ENCODE peak calls at places on chromosomes 7 and 10, in four cellular contexts. Z is BE2C, U is neural progenitor cell, O is endothelial cell. K is an unnamed sample.

GRCh38 chr7:121062684-121063279 is 74.3 kb downstream of the CPED1 start:
- DNase-seq in Z (no peak), U (no peak), O (no peak), K (no peak)

GRCh38 chr7:154431045-154431444 is 378.8 kb downstream of the DPP6 start:
- DNase-seq in Z (no peak), U (peak; percentile 5), O (no peak), K (no peak)

GRCh38 chr10:75428434-75429158 is 2.8 kb upstream of the LRMDA start:
- DNase-seq in Z (no peak), U (no peak), O (no peak), K (no peak)

GRCh38 chr10:121309164-121309563 is 289.1 kb downstream of the FGFR2 start:
- DNase-seq in Z (no peak), U (no peak), O (no peak), K (no peak)

GRCh38 chr10:123150229-123150985 is 2.5 kb downstream of the HMX2 start:
- DNase-seq in Z (no peak), U (peak; percentile 83), O (no peak), K (no peak)

GRCh38 chr7:27152816-27153486 is 568 bp upstream of the HOXA3 start:
- DNase-seq in Z (peak; percentile 3), U (no peak), O (no peak), K (no peak)

GRCh38 chr10:31064334-31064733 is 32.7 kb upstream of the ZNF438 start:
- DNase-seq in Z (peak; percentile 13), U (no peak), O (no peak), K (no peak)

GRCh38 chr10:24346877-24347505 is 138.1 kb downstream of the KIAA1217 start:
- DNase-seq in Z (no peak), U (no peak), O (no peak), K (no peak)

GRCh38 chr7:101554584-101555268 is 74.4 kb downstream of the MYL10 start:
- DNase-seq in Z (no peak), U (no peak), O (no peak), K (no peak)

GRCh38 chr10:93333278-93333978 is 148.7 kb downstream of the MYOF start:
- DNase-seq in Z (no peak), U (peak; percentile 69), O (no peak), K (no peak)

GRCh38 chr10:22626784-22627183 is 87.6 kb downstream of the PIP4K2A start:
- DNase-seq in Z (no peak), U (no peak), O (no peak), K (no peak)

GRCh38 chr7:113710310-113711106 is 208.3 kb downstream of the PPP1R3A start:
- DNase-seq in Z (peak; percentile 52), U (peak; percentile 83), O (peak; percentile 75), K (peak; percentile 59)

GRCh38 chr7:132424821-132425739 is 151.2 kb downstream of the PLXNA4 start:
- DNase-seq in Z (no peak), U (no peak), O (no peak), K (peak; percentile 13)

GRCh38 chr10:132808568-132809236 is 22.8 kb upstream of the NKX6-2 start:
- DNase-seq in Z (no peak), U (no peak), O (no peak), K (no peak)

GRCh38 chr10:32985781-32986350 is 27.8 kb upstream of the ITGB1 start:
- DNase-seq in Z (no peak), U (no peak), O (no peak), K (no peak)

GRCh38 chr10:110471566-110472139 is 26.1 kb upstream of the DUSP5 start:
- DNase-seq in Z (no peak), U (no peak), O (no peak), K (no peak)

GRCh38 chr10:115222039-115222438 is 128.9 kb downstream of the ATRNL1 start:
- DNase-seq in Z (no peak), U (no peak), O (no peak), K (no peak)

GRCh38 chr10:77087406-77087805 is 550.2 kb downstream of the KCNMA1 start:
- DNase-seq in Z (peak; percentile 50), U (no peak), O (no peak), K (no peak)

GRCh38 chr7:95899919-95900513 is 127.7 kb downstream of the DYNC1I1 start:
- DNase-seq in Z (peak; percentile 50), U (peak; percentile 48), O (peak; percentile 25), K (peak; percentile 10)

GRCh38 chr10:88565072-88565471 is 18.0 kb downstream of the RNLS start:
- DNase-seq in Z (no peak), U (no peak), O (no peak), K (no peak)

GRCh38 chr7:52540041-52540440 is 495.4 kb upstream of the POM121L12 start:
- DNase-seq in Z (peak; percentile 17), U (no peak), O (no peak), K (no peak)

GRCh38 chr10:51700228-51700835 is 937 bp upstream of the CSTF2T start:
- DNase-seq in Z (no peak), U (peak; percentile 19), O (peak; percentile 15), K (no peak)

GRCh38 chr10:69881202-69881601 is 79.5 kb downstream of the COL13A1 start:
- DNase-seq in Z (no peak), U (no peak), O (no peak), K (no peak)

GRCh38 chr10:69883680-69884375 is 82.1 kb downstream of the COL13A1 start:
- DNase-seq in Z (no peak), U (no peak), O (no peak), K (no peak)

GRCh38 chr10:69884686-69885085 is 83.0 kb downstream of the COL13A1 start:
- DNase-seq in Z (no peak), U (no peak), O (no peak), K (no peak)

GRCh38 chr10:69885379-69886156 is 83.9 kb downstream of the COL13A1 start:
- DNase-seq in Z (no peak), U (no peak), O (no peak), K (no peak)

GRCh38 chr10:69883256-69883655 is 81.5 kb downstream of the COL13A1 start:
- DNase-seq in Z (no peak), U (no peak), O (no peak), K (no peak)
- TF ChIP-seq CTCF in Z (peak; percentile 31), U (peak; percentile 25), O (no peak), K (no peak)

GRCh38 chr7:50142421-50143113 is 49.5 kb upstream of the ZPBP start:
- DNase-seq in Z (no peak), U (peak; percentile 39), O (no peak), K (peak; percentile 12)
- TF ChIP-seq CTCF in Z (peak; percentile 72), U (peak; percentile 77), O (peak; percentile 92), K (peak; percentile 76)

GRCh38 chr10:60441515-60441914 is 51.8 kb upstream of the ANK3 start:
- DNase-seq in Z (no peak), U (no peak), O (no peak), K (no peak)
- TF ChIP-seq CTCF in Z (peak; percentile 34), U (peak; percentile 35), O (peak; percentile 49), K (peak; percentile 22)

DNA sequence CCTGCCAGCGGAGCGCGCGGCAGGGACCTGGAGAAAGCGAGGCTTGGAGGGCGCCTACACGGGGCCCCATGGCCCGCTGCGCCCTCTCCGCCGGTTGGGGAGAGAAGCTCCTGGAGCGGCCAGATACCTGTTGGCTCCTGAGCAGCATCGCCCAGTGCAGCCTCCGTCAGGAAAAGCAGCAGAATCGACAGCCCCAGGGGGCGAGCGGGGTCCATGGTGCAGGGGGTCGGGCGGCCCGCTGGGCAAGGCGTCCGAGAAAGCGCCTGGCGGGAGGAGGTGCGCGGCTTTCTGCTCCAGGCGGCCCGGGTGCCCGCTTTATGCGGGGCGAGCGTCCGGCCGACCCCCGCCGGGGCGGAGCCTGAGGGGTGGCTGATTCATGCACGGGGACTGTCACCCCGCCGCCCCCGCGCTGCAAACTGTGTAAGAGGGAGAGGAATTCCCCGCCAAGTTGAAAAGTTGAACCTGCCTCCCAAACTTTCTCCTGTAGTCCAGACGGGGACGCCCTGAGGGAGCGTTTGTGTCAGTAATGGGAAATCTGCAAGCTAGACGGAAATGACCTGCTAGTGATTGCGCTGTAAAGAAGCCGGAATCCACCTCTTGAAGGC is at the start of gene TFPI2:
- DNase-seq in Z (peak; percentile 6), U (peak; percentile 63), O (peak; percentile 38), K (peak; percentile 78)
- TF ChIP-seq CTCF in Z (no peak), U (no peak), O (no peak), K (no peak)

DNA sequence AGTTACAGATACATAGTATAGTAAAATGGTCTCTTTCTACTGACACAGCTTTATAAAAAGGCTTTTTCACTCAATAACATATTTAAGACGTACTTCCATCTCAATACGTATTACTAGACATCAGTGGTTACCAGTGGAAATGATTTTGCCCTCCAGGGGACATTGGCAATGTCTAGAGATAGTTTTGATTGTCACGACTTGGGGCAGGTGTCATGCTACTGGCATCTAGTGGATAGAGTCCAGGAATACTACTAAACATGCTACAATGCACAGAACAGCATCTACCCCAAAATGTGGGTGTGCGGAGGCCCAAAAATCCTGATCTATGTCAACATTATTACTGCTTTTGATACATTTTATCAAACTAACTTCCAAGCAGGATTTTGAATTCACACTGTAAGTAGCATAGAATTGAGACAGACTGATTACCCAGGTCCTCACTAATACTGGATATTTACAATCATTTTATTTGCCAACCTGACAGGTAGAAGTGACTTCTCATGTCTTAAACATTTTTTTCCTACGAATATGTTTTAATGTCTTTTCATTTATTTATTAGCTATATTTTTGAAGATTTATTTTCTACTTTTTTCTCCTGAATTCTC is 53.8 kb downstream of the HGF start:
- DNase-seq in Z (peak; percentile 63), U (peak; percentile 26), O (peak; percentile 4), K (no peak)
- TF ChIP-seq CTCF in Z (peak; percentile 91), U (peak; percentile 44), O (no peak), K (no peak)

GRCh38 chr10:104028146-104028545 is 57.5 kb downstream of the COL17A1 start:
- DNase-seq in Z (no peak), U (peak; percentile 61), O (peak; percentile 38), K (no peak)
- TF ChIP-seq CTCF in Z (peak; percentile 52), U (peak; percentile 59), O (no peak), K (peak; percentile 37)

DNA sequence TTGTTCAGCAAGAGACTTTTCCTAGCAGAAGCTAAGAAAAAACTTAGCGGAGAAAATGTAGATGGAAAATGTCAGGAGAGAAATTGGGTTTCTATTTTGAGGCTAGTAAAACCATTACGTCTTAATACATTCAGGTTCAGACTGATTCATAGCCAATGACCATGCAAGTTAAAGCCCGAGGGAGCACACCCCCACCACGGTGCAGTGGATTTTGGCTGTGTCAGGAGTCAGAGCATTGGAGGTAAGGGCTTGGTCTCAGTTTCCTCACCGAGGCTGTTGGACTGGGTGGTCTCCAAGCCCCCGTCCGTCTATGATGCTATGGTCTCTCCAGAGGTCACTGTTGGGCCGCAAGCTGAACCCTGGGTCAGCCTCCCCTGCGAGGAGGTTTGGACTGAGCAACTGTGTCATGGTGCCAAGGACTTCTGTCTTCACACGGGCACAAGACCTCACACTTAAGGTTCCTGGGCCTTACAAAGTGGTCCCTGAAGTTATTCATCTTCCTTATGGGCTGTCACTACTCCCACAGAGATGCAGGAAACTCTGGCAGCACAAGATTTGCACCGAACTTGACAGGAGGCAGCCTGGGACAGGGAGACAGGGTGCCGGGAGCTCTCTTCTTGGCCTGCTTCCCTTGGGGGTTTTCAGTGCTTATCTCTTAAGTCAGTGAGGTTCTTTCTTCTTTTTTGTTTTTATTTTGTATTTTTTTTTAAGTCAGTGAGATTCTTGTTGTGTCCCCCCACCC is 186.8 kb downstream of the PHTF2 start:
- DNase-seq in Z (no peak), U (no peak), O (no peak), K (no peak)
- TF ChIP-seq CTCF in Z (no peak), U (no peak), O (no peak), K (no peak)